ENCODE peak calls at places on chromosome 21, in seven cellular contexts. A, E, K, O, P, L and X are unnamed samples.

GRCh38 chr21:33313183-33313582 is 11.6 kb upstream of the IFNAR1 start:
- DNase-seq in A (no peak), E (no peak), K (no peak), O (no peak), P (no peak), L (no peak), X (no peak)

GRCh38 chr21:22421416-22422190 is 1423.4 kb downstream of the NCAM2 start:
- DNase-seq in A (no peak), E (no peak), K (no peak), O (no peak), P (no peak), L (no peak), X (no peak)

GRCh38 chr21:27251752-27252151 is 284.9 kb upstream of the ADAMTS5 start:
- DNase-seq in A (no peak), E (no peak), K (no peak), O (no peak), P (no peak), L (no peak), X (no peak)

GRCh38 chr21:14581902-14582457 is 35.9 kb upstream of the SAMSN1 start:
- DNase-seq in A (peak), E (peak), K (peak), O (no peak), P (no peak), L (no peak), X (no peak)

GRCh38 chr21:32329776-32330175 is 31.1 kb downstream of the MRAP start:
- DNase-seq in A (no peak), E (peak), K (peak), O (no peak), P (no peak), L (no peak), X (peak)

GRCh38 chr21:41419921-41420862 is 5.8 kb upstream of the MX1 start:
- DNase-seq in A (peak), E (peak), K (peak), O (peak), P (peak), L (peak), X (peak)

GRCh38 chr21:28822882-28823335 is 169.8 kb downstream of the LTN1 start:
- DNase-seq in A (no peak), E (peak), K (no peak), O (no peak), P (no peak), L (no peak), X (peak)

GRCh38 chr21:15967661-15968060 is 237.9 kb downstream of the USP25 start:
- DNase-seq in A (no peak), E (peak), K (peak), O (peak), P (no peak), L (no peak), X (peak)

GRCh38 chr21:28781602-28782274 is 210.9 kb downstream of the LTN1 start:
- DNase-seq in A (no peak), E (no peak), K (peak), O (no peak), P (no peak), L (no peak), X (peak)

GRCh38 chr21:31180256-31181088 is 142.2 kb upstream of the KRTAP19-8 start:
- DNase-seq in A (peak), E (peak), K (peak), O (no peak), P (no peak), L (no peak), X (peak)

GRCh38 chr21:24705201-24705600 is 902.1 kb downstream of the MRPL39 start:
- DNase-seq in A (no peak), E (no peak), K (no peak), O (no peak), P (no peak), L (no peak), X (no peak)

GRCh38 chr21:17612023-17612564 is 607 bp downstream of the BTG3 start:
- DNase-seq in A (peak), E (peak), K (peak), O (no peak), P (peak), L (peak), X (peak)

GRCh38 chr21:25513810-25514209 is 93.5 kb downstream of the MRPL39 start:
- DNase-seq in A (no peak), E (no peak), K (no peak), O (no peak), P (no peak), L (no peak), X (no peak)

GRCh38 chr21:32359719-32360260 is 33.0 kb downstream of the URB1 start:
- DNase-seq in A (no peak), E (peak), K (peak), O (no peak), P (no peak), L (no peak), X (no peak)

GRCh38 chr21:22096314-22096713 is 1098.1 kb downstream of the NCAM2 start:
- DNase-seq in A (no peak), E (no peak), K (no peak), O (no peak), P (no peak), L (no peak), X (no peak)

GRCh38 chr21:21003701-21004100 is 5.5 kb downstream of the NCAM2 start:
- DNase-seq in A (no peak), E (peak), K (peak), O (no peak), P (no peak), L (peak), X (peak)

GRCh38 chr21:19603011-19603593 is 1199.5 kb upstream of the TMPRSS15 start:
- DNase-seq in A (no peak), E (no peak), K (peak), O (no peak), P (no peak), L (no peak), X (no peak)

GRCh38 chr21:26169061-26169610 is 1.4 kb downstream of the APP start:
- DNase-seq in A (no peak), E (peak), K (peak), O (no peak), P (peak), L (peak), X (peak)

GRCh38 chr21:33070921-33071877 is 1.3 kb downstream of the OLIG1 start:
- DNase-seq in A (no peak), E (peak), K (peak), O (no peak), P (no peak), L (peak), X (no peak)

DNA sequence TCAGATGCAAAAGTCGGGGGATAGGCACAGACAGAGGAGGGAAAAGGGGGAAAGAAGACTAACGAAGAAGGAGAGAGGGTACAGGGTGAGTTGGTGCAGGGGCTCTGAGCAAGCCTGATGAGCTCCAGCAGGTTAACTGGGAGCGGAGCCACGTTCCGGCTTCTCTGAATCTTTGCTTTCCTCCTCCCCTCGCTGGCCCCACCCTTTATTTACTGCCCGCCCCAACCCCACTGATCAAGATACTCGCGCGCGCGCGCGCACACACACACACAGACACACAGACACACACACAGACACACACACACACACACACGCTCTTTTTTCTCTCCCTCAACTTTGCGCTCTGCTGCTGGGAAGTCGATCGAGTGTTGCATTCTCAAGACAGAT is at the start of gene GRIK1:
- DNase-seq in A (no peak), E (peak), K (no peak), O (no peak), P (peak), L (peak), X (no peak)
- H2BK5ac ChIP-seq in A (no peak), E (no peak), K (no peak), O (no peak), P (no peak), L (no peak), X (no peak)

DNA sequence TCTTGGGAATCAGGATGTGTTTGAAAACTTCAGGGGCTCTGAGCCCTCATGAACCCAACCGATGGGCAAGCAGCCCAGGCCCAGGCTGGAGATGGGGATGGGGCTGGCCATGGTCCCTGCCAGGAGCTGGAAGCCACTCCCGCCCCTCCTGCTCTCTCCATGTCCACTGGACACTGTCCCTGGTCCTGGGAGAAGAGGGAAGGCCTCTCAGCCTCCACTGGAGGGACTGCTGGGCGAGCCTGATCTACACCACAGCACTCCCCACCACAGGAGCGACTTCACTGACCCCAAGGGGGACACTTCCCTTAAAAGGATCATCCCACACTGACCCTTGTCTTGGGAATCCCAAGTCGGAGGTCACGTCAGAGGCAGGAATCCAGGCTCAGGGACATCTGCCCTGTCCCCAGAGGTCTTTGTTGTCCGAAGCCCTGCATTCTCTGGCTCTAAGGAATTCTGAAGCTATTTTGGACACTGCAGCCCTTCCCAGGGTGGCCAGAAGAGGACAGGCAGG is 16.9 kb upstream of the COL18A1 start:
- DNase-seq in A (no peak), E (no peak), K (peak), O (no peak), P (no peak), L (no peak), X (no peak)
- H2BK5ac ChIP-seq in A (no peak), E (no peak), K (no peak), O (no peak), P (peak), L (no peak), X (no peak)

GRCh38 chr21:35682874-35683549 is 377.3 kb downstream of the SETD4 start:
- DNase-seq in A (no peak), E (no peak), K (no peak), O (no peak), P (no peak), L (no peak), X (no peak)
- H2BK5ac ChIP-seq in A (no peak), E (no peak), K (no peak), O (no peak), P (no peak), L (no peak), X (no peak)

GRCh38 chr21:40388046-40388445 is 458.9 kb downstream of the DSCAM start:
- DNase-seq in A (no peak), E (no peak), K (no peak), O (no peak), P (no peak), L (no peak), X (no peak)

DNA sequence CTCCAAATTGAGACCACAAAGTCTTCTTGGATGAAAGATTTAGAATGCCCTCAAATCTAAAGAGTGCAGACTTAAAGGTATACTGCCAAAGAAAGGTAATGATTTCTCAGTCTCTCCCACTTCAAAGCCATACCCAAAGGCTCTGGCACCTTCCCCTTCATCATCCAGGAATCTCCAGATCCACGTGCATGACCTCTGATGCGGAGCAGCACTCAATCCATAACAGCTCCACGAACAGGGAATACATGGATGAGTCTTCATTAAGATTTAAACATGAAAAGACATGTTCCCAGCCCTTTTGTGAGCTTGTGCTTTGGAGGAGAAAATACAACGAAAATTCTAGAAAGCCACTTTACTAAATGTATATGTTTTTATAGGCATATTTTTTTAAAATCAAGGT is 453.9 kb downstream of the DSCAM start:
- DNase-seq in A (no peak), E (no peak), K (no peak), O (no peak), P (no peak), L (no peak), X (no peak)
- H2BK5ac ChIP-seq in A (no peak), E (no peak), K (no peak), O (no peak), P (no peak), L (no peak), X (no peak)

GRCh38 chr21:42599962-42600361 is 53.5 kb upstream of the PDE9A start:
- DNase-seq in A (no peak), E (no peak), K (no peak), O (no peak), P (no peak), L (no peak), X (no peak)
- H2BK5ac ChIP-seq in A (no peak), E (no peak), K (no peak), O (no peak), P (no peak), L (no peak), X (no peak)

GRCh38 chr21:37117204-37117603 is 44.1 kb downstream of the TTC3 start:
- DNase-seq in A (no peak), E (no peak), K (no peak), O (no peak), P (no peak), L (no peak), X (no peak)
- H2BK5ac ChIP-seq in A (no peak), E (no peak), K (no peak), O (no peak), P (no peak), L (no peak), X (no peak)

GRCh38 chr21:44065428-44065827 is 41.8 kb upstream of the PWP2 start:
- DNase-seq in A (no peak), E (no peak), K (peak), O (no peak), P (no peak), L (no peak), X (peak)

GRCh38 chr21:44064852-44065403 is 42.3 kb upstream of the PWP2 start:
- DNase-seq in A (no peak), E (no peak), K (no peak), O (no peak), P (no peak), L (no peak), X (no peak)

GRCh38 chr21:44063151-44063912 is 43.9 kb upstream of the PWP2 start:
- DNase-seq in A (no peak), E (no peak), K (no peak), O (no peak), P (no peak), L (no peak), X (no peak)

GRCh38 chr21:44067011-44067839 is 40.0 kb upstream of the PWP2 start:
- DNase-seq in A (no peak), E (no peak), K (no peak), O (no peak), P (no peak), L (no peak), X (no peak)

GRCh38 chr21:44066116-44066515 is 41.1 kb upstream of the PWP2 start:
- DNase-seq in A (no peak), E (no peak), K (no peak), O (no peak), P (no peak), L (no peak), X (no peak)
- H2BK5ac ChIP-seq in A (no peak), E (no peak), K (no peak), O (no peak), P (no peak), L (no peak), X (no peak)

GRCh38 chr21:7916329-7917303 is 2604.8 kb upstream of the TPTE start:
- DNase-seq in A (no peak), E (no peak), K (no peak), O (no peak), P (no peak), L (no peak), X (no peak)
- H2BK5ac ChIP-seq in A (no peak), E (no peak), K (no peak), O (no peak), P (no peak), L (no peak), X (peak)

GRCh38 chr21:46165099-46165498 is 9.7 kb upstream of the FTCD start:
- DNase-seq in A (no peak), E (no peak), K (no peak), O (no peak), P (no peak), L (no peak), X (no peak)

GRCh38 chr21:46168238-46168637 is 12.9 kb upstream of the FTCD start:
- DNase-seq in A (no peak), E (no peak), K (no peak), O (no peak), P (no peak), L (peak), X (no peak)

GRCh38 chr21:46171996-46172862 is 12.0 kb downstream of the SPATC1L start:
- DNase-seq in A (no peak), E (no peak), K (no peak), O (no peak), P (no peak), L (no peak), X (no peak)

GRCh38 chr21:46171585-46171984 is 12.7 kb downstream of the SPATC1L start:
- DNase-seq in A (no peak), E (no peak), K (no peak), O (no peak), P (no peak), L (no peak), X (no peak)

DNA sequence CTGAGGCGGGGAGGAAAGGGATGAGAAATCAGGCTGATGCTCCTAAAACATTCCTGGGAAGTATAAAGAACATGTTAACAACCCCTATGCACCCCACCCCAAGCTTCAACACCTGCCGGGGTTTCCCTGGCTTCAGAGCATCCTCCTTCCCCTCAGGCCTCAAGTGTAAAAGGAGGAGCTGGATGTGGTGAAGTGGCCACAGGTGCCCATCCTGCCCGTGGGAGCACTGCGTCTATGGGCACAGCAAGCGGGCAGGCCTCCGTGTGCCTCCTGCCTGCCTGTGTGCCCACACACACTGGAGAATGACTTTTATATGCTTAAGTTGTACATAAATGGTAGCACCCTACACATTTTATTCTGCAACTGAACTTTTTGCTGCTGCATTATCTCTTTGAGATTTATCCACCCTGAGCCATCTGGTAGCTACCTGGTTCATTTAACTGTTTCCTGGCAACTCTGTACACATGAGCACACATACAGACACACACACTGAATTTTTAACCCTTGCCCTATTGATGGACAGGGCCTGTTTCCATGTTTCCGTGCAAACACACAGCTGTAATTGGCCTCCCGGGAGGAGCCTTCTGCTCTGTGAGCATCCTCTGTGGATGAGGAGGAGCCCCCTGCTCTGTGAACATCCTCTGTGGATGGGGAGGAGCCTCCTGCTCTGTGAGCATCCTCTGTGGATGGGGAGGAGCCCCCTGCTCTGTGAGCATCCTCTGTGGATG is 13.4 kb upstream of the FTCD start:
- DNase-seq in A (no peak), E (no peak), K (no peak), O (no peak), P (no peak), L (no peak), X (no peak)
- H2BK5ac ChIP-seq in A (no peak), E (no peak), K (no peak), O (no peak), P (no peak), L (no peak), X (no peak)

DNA sequence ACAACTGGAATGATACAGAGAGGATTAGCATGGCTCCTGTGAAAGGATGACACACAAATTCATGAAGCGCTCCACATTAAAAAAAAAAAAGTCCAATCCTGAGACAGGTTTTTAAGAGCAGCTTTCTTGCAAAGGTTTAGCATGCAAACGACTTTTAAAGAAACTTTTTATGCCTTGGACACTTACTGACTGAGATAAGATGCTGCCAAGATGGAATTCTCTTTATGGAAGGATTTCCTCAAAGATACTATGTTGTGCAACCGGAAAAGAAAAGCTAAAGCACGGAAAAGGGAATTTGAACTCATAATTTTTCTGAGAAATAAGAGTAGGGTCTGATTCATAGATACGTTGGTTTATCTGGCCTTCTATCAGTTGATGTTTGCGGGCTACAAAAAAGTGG is 27.3 kb downstream of the PIGP start:
- DNase-seq in A (no peak), E (no peak), K (no peak), O (no peak), P (no peak), L (no peak), X (no peak)
- H2BK5ac ChIP-seq in A (no peak), E (no peak), K (no peak), O (no peak), P (no peak), L (no peak), X (no peak)